ENCODE peak calls at places on chromosome 5, in four cellular contexts. W is A549, G is AG04450, Z is ascending aorta. O is an unnamed sample.

GRCh38 chr5:155989884-155990283 is 337.1 kb upstream of the SGCD start:
- DNase-seq in W (no peak), G (no peak), Z (no peak), O (no peak)

GRCh38 chr5:1375871-1376850 is 31.3 kb upstream of the CLPTM1L start:
- DNase-seq in W (no peak), G (no peak), Z (no peak), O (no peak)

GRCh38 chr5:31291323-31291854 is 97.9 kb downstream of the CDH6 start:
- DNase-seq in W (peak), G (no peak), Z (no peak), O (no peak)

GRCh38 chr5:98042961-98043360 is 730.5 kb upstream of the RGMB start:
- DNase-seq in W (no peak), G (no peak), Z (no peak), O (no peak)

GRCh38 chr5:136031713-136032112 is 2.9 kb downstream of the TGFBI start:
- DNase-seq in W (no peak), G (no peak), Z (no peak), O (no peak)

GRCh38 chr5:96904054-96904931 is 28.0 kb downstream of the ERAP2 start:
- DNase-seq in W (no peak), G (no peak), Z (no peak), O (no peak)

GRCh38 chr5:138533973-138534941 is 8.8 kb downstream of the ETF1 start:
- DNase-seq in W (no peak), G (no peak), Z (no peak), O (no peak)

GRCh38 chr5:102603670-102604069 is 104.9 kb upstream of the SLCO6A1 start:
- DNase-seq in W (no peak), G (no peak), Z (no peak), O (no peak)

GRCh38 chr5:149005077-149005892 is 57.6 kb downstream of the SH3TC2 start:
- DNase-seq in W (peak), G (no peak), Z (no peak), O (no peak)

GRCh38 chr5:14665110-14665822 is 748 bp downstream of the OTULIN start:
- DNase-seq in W (peak), G (no peak), Z (peak), O (no peak)

GRCh38 chr5:54387659-54388232 is 67.8 kb upstream of the HSPB3 start:
- DNase-seq in W (no peak), G (no peak), Z (no peak), O (no peak)

GRCh38 chr5:146494656-146495055 is 21.3 kb downstream of the GPR151 start:
- DNase-seq in W (no peak), G (no peak), Z (no peak), O (no peak)

GRCh38 chr5:5523066-5523505 is 100.6 kb downstream of the ICE1 start:
- DNase-seq in W (peak), G (no peak), Z (no peak), O (no peak)

GRCh38 chr5:169390265-169390664 is 89.3 kb upstream of the SLIT3 start:
- DNase-seq in W (peak), G (no peak), Z (no peak), O (no peak)

GRCh38 chr5:50744761-50745160 is 78.3 kb downstream of the PARP8 start:
- DNase-seq in W (no peak), G (peak), Z (no peak), O (no peak)

GRCh38 chr5:91864902-91865420 is 481.8 kb upstream of the ARRDC3 start:
- DNase-seq in W (peak), G (no peak), Z (no peak), O (no peak)

GRCh38 chr5:119596046-119596445 is 33.3 kb upstream of the FAM170A start:
- DNase-seq in W (no peak), G (no peak), Z (no peak), O (no peak)

GRCh38 chr5:90565491-90565890 is 6.9 kb downstream of the ADGRV1 start:
- DNase-seq in W (no peak), G (no peak), Z (no peak), O (no peak)

GRCh38 chr5:100846722-100847121 is 56.4 kb downstream of the ST8SIA4 start:
- DNase-seq in W (no peak), G (no peak), Z (no peak), O (no peak)

GRCh38 chr5:151615431-151615830 is 24.3 kb upstream of the FAT2 start:
- DNase-seq in W (no peak), G (no peak), Z (no peak), O (no peak)

GRCh38 chr5:169157064-169157463 is 143.9 kb downstream of the SLIT3 start:
- DNase-seq in W (peak), G (no peak), Z (no peak), O (no peak)

GRCh38 chr5:72841756-72842535 is 25.5 kb downstream of the TNPO1 start:
- DNase-seq in W (peak), G (no peak), Z (no peak), O (no peak)

GRCh38 chr5:172757394-172758010 is 13.5 kb downstream of the DUSP1 start:
- DNase-seq in W (no peak), G (no peak), Z (no peak), O (no peak)

GRCh38 chr5:81969226-81969625 is 2.6 kb upstream of the ATG10 start:
- DNase-seq in W (no peak), G (no peak), Z (no peak), O (no peak)

GRCh38 chr5:51902512-51902911 is 519.3 kb downstream of the ISL1 start:
- DNase-seq in W (no peak), G (no peak), Z (no peak), O (no peak)

GRCh38 chr5:139657363-139658321 is 9.5 kb downstream of the CXXC5 start:
- DNase-seq in W (no peak), G (no peak), Z (no peak), O (no peak)

GRCh38 chr5:159331099-159331973 is 1.0 kb upstream of the IL12B start:
- DNase-seq in W (peak), G (no peak), Z (peak), O (no peak)
- H3K27ac ChIP-seq in W (peak), G (no peak), Z (no peak), O (no peak)

GRCh38 chr5:111072949-111073682 is 1.6 kb downstream of the TSLP start:
- DNase-seq in W (no peak), G (no peak), Z (peak), O (no peak)
- H3K27ac ChIP-seq in W (no peak), G (no peak), Z (peak), O (peak)

GRCh38 chr5:9283473-9283872 is 262.4 kb downstream of the SEMA5A start:
- DNase-seq in W (no peak), G (no peak), Z (no peak), O (no peak)
- H3K27ac ChIP-seq in W (no peak), G (no peak), Z (peak), O (peak)

GRCh38 chr5:132566657-132567056 is 9.9 kb downstream of the RAD50 start:
- DNase-seq in W (no peak), G (no peak), Z (no peak), O (no peak)
- H3K27ac ChIP-seq in W (no peak), G (no peak), Z (no peak), O (no peak)

GRCh38 chr5:127080001-127080478 is 6.7 kb upstream of the C5orf63 start:
- DNase-seq in W (no peak), G (no peak), Z (no peak), O (no peak)
- H3K27ac ChIP-seq in W (no peak), G (no peak), Z (no peak), O (no peak)

GRCh38 chr5:56281489-56282163 is 48.5 kb upstream of the ANKRD55 start:
- DNase-seq in W (no peak), G (no peak), Z (no peak), O (no peak)
- H3K27ac ChIP-seq in W (no peak), G (no peak), Z (no peak), O (no peak)

GRCh38 chr5:150461231-150461630 is 11.7 kb upstream of the RPS14 start:
- DNase-seq in W (no peak), G (no peak), Z (no peak), O (no peak)
- H3K27ac ChIP-seq in W (peak), G (no peak), Z (no peak), O (no peak)

GRCh38 chr5:39712316-39713223 is 287.8 kb upstream of the DAB2 start:
- DNase-seq in W (peak), G (no peak), Z (no peak), O (no peak)
- H3K27ac ChIP-seq in W (peak), G (no peak), Z (no peak), O (no peak)

GRCh38 chr5:88824892-88825781 is 57.8 kb downstream of the MEF2C start:
- DNase-seq in W (no peak), G (no peak), Z (no peak), O (no peak)

GRCh38 chr5:88825782-88826110 is 57.2 kb downstream of the MEF2C start:
- DNase-seq in W (no peak), G (no peak), Z (no peak), O (no peak)

GRCh38 chr5:88826959-88827585 is 55.9 kb downstream of the MEF2C start:
- DNase-seq in W (no peak), G (peak), Z (peak), O (no peak)

GRCh38 chr5:88823201-88823600 is 59.8 kb downstream of the MEF2C start:
- DNase-seq in W (no peak), G (no peak), Z (no peak), O (no peak)

DNA sequence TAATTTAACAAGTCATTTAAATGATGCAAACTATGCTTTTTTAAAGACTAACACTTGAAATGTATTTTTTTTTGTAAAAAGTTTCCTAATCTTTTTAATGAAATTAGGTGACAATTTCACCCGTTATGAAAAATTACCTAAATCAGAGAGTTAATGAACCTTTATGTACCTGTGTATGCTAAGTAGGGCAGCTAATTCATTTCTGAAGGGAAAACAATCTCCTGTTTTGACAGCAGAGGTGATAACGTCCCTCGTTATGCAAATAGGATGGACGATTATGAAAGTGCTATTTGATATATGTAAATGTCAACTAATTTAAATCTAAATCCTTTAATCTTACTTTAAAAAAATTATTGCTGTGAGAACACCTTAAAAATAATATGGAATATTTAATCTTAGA is 58.8 kb downstream of the MEF2C start:
- DNase-seq in W (no peak), G (no peak), Z (no peak), O (no peak)
- H3K27ac ChIP-seq in W (no peak), G (no peak), Z (peak), O (peak)